ENCODE peak calls at places on chromosomes 4 and X, in five cellular contexts. Y is endothelial cell of umbilical vein, H is neuronal stem cell, D is GM23248, E is MM.1S. V is an unnamed sample.

GRCh38 chr4:105715692-105716278 is 7.2 kb downstream of the GSTCD start:
- DNase-seq in Y (peak), H (no peak), D (peak), E (peak), V (peak)

GRCh38 chr4:11748169-11748872 is 319.6 kb upstream of the HS3ST1 start:
- DNase-seq in Y (peak), H (no peak), D (no peak), E (no peak), V (peak)

GRCh38 chr4:171721937-171722336 is 91.3 kb upstream of the GALNTL6 start:
- DNase-seq in Y (no peak), H (no peak), D (no peak), E (no peak), V (no peak)

GRCh38 chr4:176839656-176840055 is 46.9 kb upstream of the VEGFC start:
- DNase-seq in Y (no peak), H (no peak), D (peak), E (no peak), V (no peak)

GRCh38 chrX:87890437-87890836 is 372.8 kb downstream of the KLHL4 start:
- DNase-seq in Y (no peak), H (no peak), D (no peak), E (no peak), V (no peak)

GRCh38 chr4:182969651-182970279 is 52.6 kb upstream of the DCTD start:
- DNase-seq in Y (no peak), H (no peak), D (no peak), E (no peak), V (no peak)

GRCh38 chr4:6207602-6208001 is 7.3 kb upstream of the JAKMIP1 start:
- DNase-seq in Y (no peak), H (no peak), D (no peak), E (no peak), V (no peak)

GRCh38 chrX:40146471-40147398 is 49.0 kb upstream of the BCOR start:
- DNase-seq in Y (no peak), H (no peak), D (peak), E (no peak), V (peak)

GRCh38 chrX:72054776-72055495 is 76.8 kb downstream of the RTL5 start:
- DNase-seq in Y (no peak), H (no peak), D (no peak), E (no peak), V (no peak)

GRCh38 chr4:122764071-122764807 is 31.7 kb downstream of the BBS12 start:
- DNase-seq in Y (peak), H (no peak), D (peak), E (no peak), V (peak)

GRCh38 chrX:38375888-38376287 is 23.5 kb downstream of the OTC start:
- DNase-seq in Y (peak), H (no peak), D (peak), E (peak), V (no peak)

GRCh38 chr4:64399313-64400109 is 9.7 kb downstream of the TECRL start:
- DNase-seq in Y (no peak), H (no peak), D (no peak), E (no peak), V (no peak)

GRCh38 chrX:69630147-69630546 is 14.2 kb downstream of the EDA start:
- DNase-seq in Y (no peak), H (no peak), D (no peak), E (no peak), V (no peak)

GRCh38 chr4:56374956-56375355 is 12.3 kb downstream of the AASDH start:
- DNase-seq in Y (no peak), H (no peak), D (no peak), E (no peak), V (no peak)

GRCh38 chr4:32987111-32987510 is 2266.9 kb downstream of the PCDH7 start:
- DNase-seq in Y (no peak), H (no peak), D (no peak), E (no peak), V (no peak)

GRCh38 chr4:137274404-137274803 is 257.9 kb downstream of the PCDH18 start:
- DNase-seq in Y (no peak), H (no peak), D (peak), E (no peak), V (peak)

GRCh38 chrX:357693-358471 is 28.8 kb downstream of the PPP2R3B start:
- DNase-seq in Y (peak), H (no peak), D (peak), E (no peak), V (peak)

GRCh38 chr4:148090029-148090428 is 352.2 kb downstream of the NR3C2 start:
- DNase-seq in Y (no peak), H (no peak), D (no peak), E (no peak), V (no peak)

GRCh38 chr4:101885574-101885973 is 95.0 kb downstream of the BANK1 start:
- DNase-seq in Y (no peak), H (no peak), D (no peak), E (no peak), V (no peak)

GRCh38 chr4:42151568-42152506 is 618 bp downstream of the BEND4 start:
- DNase-seq in Y (peak), H (peak), D (peak), E (peak), V (no peak)

GRCh38 chrX:135295238-135295943 is 13.9 kb upstream of the ETDC start:
- DNase-seq in Y (peak), H (peak), D (no peak), E (peak), V (peak)

GRCh38 chrX:77595848-77596247 is 148.7 kb downstream of the FGF16 start:
- DNase-seq in Y (no peak), H (no peak), D (peak), E (no peak), V (peak)

GRCh38 chrX:135114392-135114791 is 5.9 kb downstream of the ETDB start:
- DNase-seq in Y (no peak), H (no peak), D (no peak), E (peak), V (no peak)

GRCh38 chr4:54497947-54498346 is 159.8 kb upstream of the KIT start:
- DNase-seq in Y (no peak), H (no peak), D (no peak), E (no peak), V (no peak)

GRCh38 chr4:1547863-1548637 is 136.1 kb downstream of the FAM53A start:
- DNase-seq in Y (peak), H (no peak), D (no peak), E (no peak), V (no peak)

GRCh38 chr4:60443796-60444195 is 756.3 kb upstream of the ADGRL3 start:
- DNase-seq in Y (no peak), H (no peak), D (no peak), E (no peak), V (no peak)

GRCh38 chr4:74619931-74620702 is 174.2 kb downstream of the BTC start:
- DNase-seq in Y (peak), H (no peak), D (peak), E (no peak), V (peak)

GRCh38 chr4:143207555-143207954 is 22.8 kb downstream of the USP38 start:
- DNase-seq in Y (peak), H (no peak), D (peak), E (peak), V (peak)

GRCh38 chrX:150989420-150989819 is 6.3 kb downstream of the HMGB3 start:
- DNase-seq in Y (no peak), H (no peak), D (no peak), E (no peak), V (no peak)

GRCh38 chrX:68599256-68600152 is 48.0 kb upstream of the STARD8 start:
- DNase-seq in Y (peak), H (no peak), D (peak), E (no peak), V (peak)

GRCh38 chr4:114924311-114924710 is 189.1 kb downstream of the NDST4 start:
- DNase-seq in Y (no peak), H (peak), D (no peak), E (no peak), V (no peak)

GRCh38 chr4:89108068-89108467 is 3.3 kb upstream of the TIGD2 start:
- DNase-seq in Y (no peak), H (no peak), D (no peak), E (no peak), V (no peak)

GRCh38 chr4:148445071-148445902 is 3.1 kb upstream of the NR3C2 start:
- DNase-seq in Y (peak), H (peak), D (peak), E (peak), V (peak)

GRCh38 chr4:52852041-52852440 is 10.1 kb upstream of the RASL11B start:
- DNase-seq in Y (no peak), H (no peak), D (peak), E (no peak), V (no peak)
- H3K27ac ChIP-seq in Y (no peak), H (no peak), D (no peak), E (no peak), V (no peak)

DNA sequence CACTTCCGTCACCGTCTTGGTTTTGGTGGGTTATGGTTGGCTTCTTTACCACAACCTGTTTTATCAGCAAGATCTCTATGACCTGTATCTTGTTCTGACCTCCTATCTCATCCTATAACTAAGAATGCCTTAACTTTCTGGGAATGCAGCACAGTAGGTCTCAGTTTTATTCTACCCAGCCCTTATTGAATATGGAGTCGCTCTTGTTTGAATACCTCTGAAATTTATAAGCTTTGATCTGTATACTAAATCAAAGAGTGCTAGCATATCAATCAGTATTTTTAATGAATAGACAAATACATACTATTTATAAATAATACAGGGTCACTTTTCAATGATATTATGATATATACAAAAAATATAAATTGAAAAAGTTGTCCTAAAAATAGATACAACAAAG is 690.0 kb downstream of the TRAM1L1 start:
- DNase-seq in Y (no peak), H (no peak), D (no peak), E (no peak), V (no peak)
- H2AFZ ChIP-seq in Y (no peak), H (no peak), D (no peak), E (no peak), V (no peak)

GRCh38 chr4:7649411-7649740 is 214.6 kb upstream of the PSAPL1 start:
- DNase-seq in Y (no peak), H (no peak), D (no peak), E (no peak), V (no peak)
- H3K9ac ChIP-seq in Y (no peak), H (no peak), D (no peak), E (no peak), V (no peak)

GRCh38 chr4:336099-336892 is 1.3 kb upstream of the ZNF141 start:
- DNase-seq in Y (no peak), H (peak), D (peak), E (no peak), V (peak)
- H3K27ac ChIP-seq in Y (no peak), H (no peak), D (peak), E (no peak), V (no peak)